ENCODE peak calls at places on chromosomes 7 and 10, in six cellular contexts. E is body of pancreas, R is Panc1, L is epithelial cell of esophagus, D is skeletal muscle cell, F is tibial nerve. I is an unnamed sample.

GRCh38 chr7:2641406-2642393 is 9.9 kb downstream of the TTYH3 start:
- DNase-seq in F (peak), L (peak), R (no peak), E (peak), D (peak), I (peak)

GRCh38 chr7:7819442-7820247 is 101.2 kb upstream of the RPA3 start:
- DNase-seq in F (no peak), D (no peak), L (no peak), E (no peak), R (no peak), I (no peak)

GRCh38 chr10:93614101-93614825 is 1.9 kb downstream of the PDE6C start:
- DNase-seq in E (no peak), D (no peak), L (no peak), R (no peak), F (no peak), I (no peak)

GRCh38 chr7:124881981-124882380 is 47.6 kb downstream of the POT1 start:
- DNase-seq in D (no peak), F (no peak), E (no peak), L (no peak), R (no peak), I (no peak)

GRCh38 chr10:28805390-28805789 is 128.1 kb downstream of the BAMBI start:
- DNase-seq in D (no peak), R (no peak), L (no peak), E (no peak), F (no peak), I (no peak)

GRCh38 chr10:47332946-47333345 is 10.7 kb downstream of the GDF2 start:
- DNase-seq in E (no peak), R (no peak), F (no peak), D (no peak), L (no peak), I (peak)

GRCh38 chr10:22560391-22561239 is 153.8 kb downstream of the PIP4K2A start:
- DNase-seq in F (no peak), R (no peak), L (no peak), E (no peak), D (no peak), I (no peak)

GRCh38 chr7:149816267-149816751 is 21.9 kb upstream of the ZNF862 start:
- DNase-seq in R (no peak), E (no peak), D (no peak), F (no peak), L (no peak), I (no peak)

GRCh38 chr7:1394371-1394770 is 64.9 kb downstream of the MICALL2 start:
- DNase-seq in F (no peak), D (no peak), R (no peak), L (no peak), E (no peak), I (no peak)

GRCh38 chr10:94194256-94194655 is 168.5 kb downstream of the NOC3L start:
- DNase-seq in D (no peak), F (no peak), R (no peak), L (peak), E (no peak), I (no peak)

GRCh38 chr7:95544174-95544573 is 52.1 kb downstream of the PDK4 start:
- DNase-seq in L (no peak), E (no peak), R (no peak), F (no peak), D (no peak), I (no peak)

GRCh38 chr7:30752979-30753378 is 1.0 kb downstream of the INMT start:
- DNase-seq in L (no peak), D (no peak), E (peak), R (no peak), F (peak), I (no peak)

GRCh38 chr10:27714349-27714748 is 31.3 kb downstream of the MKX start:
- DNase-seq in E (no peak), F (no peak), D (no peak), L (no peak), R (no peak), I (no peak)

GRCh38 chr7:27032843-27033242 is 63.0 kb downstream of the HOXA1 start:
- DNase-seq in E (no peak), L (no peak), R (no peak), D (no peak), F (no peak), I (no peak)

GRCh38 chr10:89158446-89158845 is 48.7 kb downstream of the CH25H start:
- DNase-seq in L (peak), E (no peak), D (peak), R (no peak), F (no peak), I (peak)

GRCh38 chr10:9205558-9205957 is 1151.1 kb downstream of the GATA3 start:
- DNase-seq in L (no peak), R (no peak), E (no peak), D (no peak), F (no peak), I (no peak)

GRCh38 chr10:9147475-9147874 is 1093.0 kb downstream of the GATA3 start:
- DNase-seq in D (no peak), E (no peak), F (no peak), R (no peak), L (no peak), I (no peak)

GRCh38 chr7:107505997-107506682 is 36.3 kb downstream of the GPR22 start:
- DNase-seq in F (no peak), D (no peak), R (no peak), L (peak), E (peak), I (no peak)

GRCh38 chr7:3109516-3109915 is 65.8 kb upstream of the CARD11 start:
- DNase-seq in E (no peak), R (no peak), L (no peak), D (no peak), F (no peak), I (no peak)

GRCh38 chr10:103678104-103678526 is 177.3 kb downstream of the SH3PXD2A start:
- DNase-seq in D (peak), L (peak), F (peak), E (peak), R (no peak), I (peak)

GRCh38 chr10:31867646-31868045 is 61.0 kb downstream of the ARHGAP12 start:
- DNase-seq in D (no peak), E (no peak), F (no peak), L (peak), R (no peak), I (no peak)

GRCh38 chr7:16836481-16836880 is 31.7 kb upstream of the AGR2 start:
- DNase-seq in E (no peak), F (no peak), L (no peak), R (no peak), D (no peak), I (no peak)

GRCh38 chr7:12747687-12748306 is 60.4 kb downstream of the ARL4A start:
- DNase-seq in E (no peak), D (no peak), R (no peak), F (no peak), L (peak), I (no peak)

GRCh38 chr10:70652761-70653657 is 19.3 kb upstream of the ADAMTS14 start:
- DNase-seq in R (no peak), L (peak), D (peak), E (peak), F (peak), I (peak)

GRCh38 chr10:68543004-68543918 is 15.9 kb upstream of the SLC25A16 start:
- DNase-seq in L (peak), F (no peak), E (no peak), R (peak), D (no peak), I (no peak)

GRCh38 chr10:10911471-10911921 is 106.2 kb upstream of the CELF2 start:
- DNase-seq in R (no peak), L (peak), E (peak), F (peak), D (peak), I (peak)

GRCh38 chr10:79246606-79247275 is 100.5 kb upstream of the PPIF start:
- DNase-seq in D (no peak), F (peak), E (peak), L (no peak), R (no peak), I (no peak)

GRCh38 chr7:84970683-84971082 is 216.2 kb downstream of the SEMA3D start:
- DNase-seq in L (no peak), R (no peak), E (no peak), D (no peak), F (no peak), I (no peak)

GRCh38 chr7:136958016-136958415 is 89.6 kb downstream of the CHRM2 start:
- DNase-seq in D (no peak), L (no peak), R (no peak), F (no peak), E (no peak), I (no peak)

DNA sequence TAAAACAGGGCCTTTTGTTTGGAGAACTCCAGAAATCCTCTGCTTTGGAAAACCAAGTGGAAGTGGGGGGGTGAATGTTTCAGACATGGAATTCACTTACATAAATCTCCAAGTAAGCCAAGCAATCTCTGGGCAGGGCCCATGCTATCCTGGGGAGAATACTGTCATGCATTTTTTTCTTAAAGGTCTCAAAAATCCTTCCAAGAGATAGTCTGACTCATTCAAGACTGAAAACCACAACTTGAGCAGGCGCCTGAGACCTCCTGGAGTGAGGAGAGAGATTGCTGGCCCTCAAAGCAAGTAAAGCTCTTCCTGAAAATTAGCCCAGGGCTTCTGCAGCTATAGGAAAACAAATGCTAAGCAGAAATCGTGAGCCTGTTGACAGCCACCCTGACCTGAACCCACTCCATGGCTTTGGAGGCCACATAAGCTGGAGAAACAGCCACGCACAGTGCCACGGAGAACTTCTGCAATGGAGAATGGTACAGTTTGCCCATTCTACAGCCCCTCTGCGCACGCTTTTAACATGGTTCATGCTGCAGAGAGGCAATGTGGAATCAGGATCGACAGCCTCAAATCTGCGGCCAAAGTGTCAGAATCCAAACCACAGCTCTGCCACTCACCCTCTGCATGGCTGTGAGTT is 203.1 kb upstream of the AUTS2 start:
- DNase-seq in D (peak), R (no peak), E (peak), L (no peak), F (peak), I (peak)
- H3K4me3 ChIP-seq in D (no peak), R (no peak), E (no peak), L (no peak), F (no peak), I (no peak)

GRCh38 chr10:35638116-35638515 is 4.0 kb downstream of the FZD8 start:
- DNase-seq in R (no peak), L (no peak), D (no peak), E (no peak), F (no peak), I (no peak)

GRCh38 chr10:35639651-35640311 is 2.3 kb downstream of the FZD8 start:
- DNase-seq in D (no peak), L (peak), E (peak), F (no peak), R (no peak), I (no peak)

GRCh38 chr10:35637456-35637855 is 4.6 kb downstream of the FZD8 start:
- DNase-seq in D (no peak), R (no peak), E (no peak), F (no peak), L (no peak), I (no peak)

GRCh38 chr10:35640474-35640873 is 1.6 kb downstream of the FZD8 start:
- DNase-seq in L (peak), E (peak), R (no peak), F (peak), D (peak), I (no peak)

GRCh38 chr10:35639021-35639521 is 3.0 kb downstream of the FZD8 start:
- DNase-seq in R (no peak), L (no peak), E (no peak), F (no peak), D (no peak), I (no peak)
- H3K4me3 ChIP-seq in R (no peak), L (no peak), E (no peak), F (peak), D (peak), I (peak)

GRCh38 chr10:7277874-7278273 is 133.0 kb downstream of the SFMBT2 start:
- DNase-seq in F (no peak), E (no peak), R (no peak), L (no peak), D (no peak), I (no peak)
- H3K4me3 ChIP-seq in F (no peak), E (no peak), R (no peak), L (no peak), D (no peak), I (no peak)

DNA sequence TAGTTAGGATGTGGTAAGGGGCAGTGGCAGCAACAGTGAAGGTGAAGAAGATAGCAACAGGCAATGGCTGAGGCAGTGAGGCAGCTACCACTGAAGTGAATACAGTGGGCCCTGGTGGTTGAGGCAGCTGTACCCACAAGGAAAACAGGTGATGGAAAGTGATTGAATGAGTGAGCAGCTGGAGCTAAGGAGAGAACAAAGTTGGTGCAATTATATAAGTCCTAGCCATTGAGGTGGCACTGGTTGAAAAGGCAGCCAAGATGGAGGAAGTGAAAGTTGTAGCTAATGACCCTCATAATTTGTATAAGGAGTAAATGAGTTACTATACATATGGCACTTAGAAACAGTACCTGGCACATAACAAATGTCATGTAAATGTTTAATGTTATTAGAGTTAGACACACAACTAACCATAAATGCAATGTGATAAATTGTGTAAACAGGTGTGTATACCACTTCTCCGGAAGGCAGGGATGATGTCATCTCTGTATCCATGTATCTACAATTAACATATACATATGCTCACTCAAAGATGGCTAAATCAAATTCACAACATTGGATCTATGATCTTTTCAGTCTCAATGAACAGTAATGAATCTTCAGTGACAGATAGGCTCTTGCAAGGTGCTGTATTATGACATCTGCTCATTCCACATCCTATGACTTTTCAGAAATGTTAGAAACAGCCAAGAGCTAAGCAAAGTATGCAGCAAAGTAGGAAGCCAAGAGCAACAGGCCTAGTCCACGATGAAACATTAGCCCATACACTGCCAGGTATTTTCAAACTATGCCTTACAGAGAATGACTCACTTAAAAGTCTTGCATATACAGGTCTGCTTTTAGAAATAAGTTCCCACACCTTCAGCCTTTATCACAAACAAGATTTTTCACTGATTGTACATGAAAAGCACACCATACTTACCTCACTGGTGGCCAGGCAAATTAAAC is 10.7 kb downstream of the XPNPEP1 start:
- DNase-seq in D (no peak), E (no peak), F (no peak), L (peak), R (no peak), I (no peak)
- H3K4me3 ChIP-seq in D (no peak), E (no peak), F (no peak), L (no peak), R (no peak), I (no peak)

GRCh38 chr7:94395141-94396041 is 696 bp downstream of the COL1A2 start:
- DNase-seq in R (peak), F (peak), L (peak), D (peak), E (peak), I (no peak)

GRCh38 chr7:94397721-94398120 is 3.0 kb downstream of the COL1A2 start:
- DNase-seq in D (no peak), L (no peak), R (no peak), E (no peak), F (no peak), I (no peak)

GRCh38 chr7:94396606-94397005 is 1.9 kb downstream of the COL1A2 start:
- DNase-seq in F (peak), R (no peak), D (no peak), E (no peak), L (no peak), I (no peak)

GRCh38 chr7:94394399-94395140 is at the start of gene COL1A2:
- DNase-seq in L (peak), R (no peak), E (peak), D (peak), F (peak), I (peak)

DNA sequence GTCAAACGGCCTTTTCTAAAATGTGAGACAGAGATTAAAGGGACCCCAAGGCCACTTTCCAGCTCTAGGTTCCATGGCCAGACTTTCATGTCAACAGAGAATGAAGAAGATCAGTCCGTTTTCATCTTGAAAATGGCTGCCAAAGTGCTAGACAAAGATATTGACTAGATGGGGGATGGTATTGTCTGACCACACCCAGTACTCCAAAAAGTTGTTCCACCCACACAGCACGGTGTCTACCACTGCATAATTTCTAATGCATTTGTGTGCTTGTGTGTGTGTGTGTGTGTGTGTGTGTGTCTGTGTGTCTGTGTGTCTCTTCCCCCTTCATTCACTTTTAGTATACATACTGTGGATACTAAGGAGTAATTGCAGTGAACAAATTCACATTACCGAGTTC is 1.3 kb downstream of the COL1A2 start:
- DNase-seq in F (peak), E (no peak), R (no peak), L (no peak), D (no peak), I (no peak)
- H3K4me3 ChIP-seq in F (peak), E (no peak), R (no peak), L (no peak), D (peak), I (peak)

GRCh38 chr10:129970404-129971364 is 6.6 kb upstream of the EBF3 start:
- DNase-seq in D (no peak), F (no peak), L (no peak), E (no peak), R (no peak), I (no peak)

GRCh38 chr10:129971381-129972144 is 7.5 kb upstream of the EBF3 start:
- DNase-seq in E (peak), L (peak), R (no peak), D (no peak), F (no peak), I (no peak)

GRCh38 chr10:129973674-129974059 is 9.6 kb upstream of the EBF3 start:
- DNase-seq in R (no peak), E (no peak), D (no peak), F (no peak), L (no peak), I (no peak)

GRCh38 chr10:129972966-129973673 is 9.0 kb upstream of the EBF3 start:
- DNase-seq in L (no peak), F (no peak), E (no peak), R (no peak), D (no peak), I (no peak)

DNA sequence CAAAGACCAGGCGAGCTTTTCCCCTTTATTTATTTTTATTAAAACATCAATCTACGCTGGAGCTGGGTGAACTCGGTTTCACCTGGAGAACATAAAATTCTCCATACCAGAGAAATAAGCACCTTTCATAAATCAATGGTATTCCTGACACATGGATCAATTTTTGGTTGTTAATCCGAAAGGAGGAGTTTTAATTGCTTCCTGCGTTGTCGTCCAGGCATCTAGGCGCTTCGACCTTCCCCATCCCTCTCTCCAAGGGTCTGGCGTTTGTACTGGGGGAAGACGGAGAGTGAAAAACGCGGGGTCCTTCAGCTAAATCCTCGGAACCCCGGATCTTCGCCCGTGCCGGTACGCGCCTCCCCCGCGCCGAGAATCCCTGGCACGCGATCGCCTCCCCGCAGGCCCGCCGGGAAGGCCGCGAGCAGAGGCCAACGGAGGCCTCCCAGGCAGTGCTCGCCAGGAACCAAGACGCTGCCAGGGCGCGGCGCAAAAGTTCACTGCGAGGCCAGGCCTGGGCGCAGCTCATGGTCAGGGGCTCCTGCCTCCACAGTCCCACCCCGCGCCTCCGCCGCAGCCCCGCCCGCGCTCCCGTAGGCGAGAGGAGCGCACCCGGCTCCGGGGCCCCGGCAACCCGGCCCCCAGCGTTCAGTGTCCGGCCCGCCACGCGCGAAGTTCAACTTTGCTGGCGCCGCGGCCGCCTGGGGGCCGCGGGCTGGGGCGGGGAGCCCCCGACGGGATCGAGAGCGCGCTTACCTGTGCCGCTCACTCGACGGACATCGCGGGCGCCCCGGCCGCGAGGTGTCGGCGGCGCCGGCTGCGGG is 8.3 kb upstream of the EBF3 start:
- DNase-seq in R (no peak), L (no peak), F (no peak), E (no peak), D (no peak), I (no peak)
- H3K4me3 ChIP-seq in R (peak), L (no peak), F (peak), E (no peak), D (peak), I (no peak)

GRCh38 chr7:92634125-92634710 is 44.0 kb upstream of the FAM133B start:
- DNase-seq in E (no peak), R (no peak), L (no peak), F (no peak), D (no peak), I (no peak)
- H3K4me3 ChIP-seq in E (no peak), R (no peak), L (no peak), F (no peak), D (no peak), I (no peak)